ENCODE peak calls at places on chromosomes 5 and 9, in four cellular contexts. X is WERI-Rb-1, C is GM06990, H is bronchial epithelial cell. N is an unnamed sample.

GRCh38 chr9:17481565-17481964 is 97.3 kb upstream of the SH3GL2 start:
- DNase-seq in C (no peak), X (no peak), H (no peak), N (no peak)

GRCh38 chr5:174398171-174398570 is 326.2 kb upstream of the MSX2 start:
- DNase-seq in C (no peak), X (no peak), H (no peak), N (no peak)

GRCh38 chr5:157758706-157759105 is 15.2 kb downstream of the LSM11 start:
- DNase-seq in H (no peak), C (no peak), X (no peak), N (no peak)

GRCh38 chr5:32233696-32234447 is 59.8 kb upstream of the GOLPH3 start:
- DNase-seq in X (peak; percentile 82), H (peak; percentile 35), C (no peak), N (peak; percentile 77)

GRCh38 chr5:176929654-176930053 is 30.5 kb upstream of the HK3 start:
- DNase-seq in H (no peak), C (no peak), X (no peak), N (no peak)

GRCh38 chr9:89878687-89879086 is 273.9 kb downstream of the GADD45G start:
- DNase-seq in X (no peak), H (no peak), C (no peak), N (peak; percentile 96)

GRCh38 chr5:72082048-72082447 is 25.2 kb upstream of the MAP1B start:
- DNase-seq in C (no peak), X (no peak), H (no peak), N (no peak)

GRCh38 chr9:89668216-89668867 is 63.5 kb downstream of the GADD45G start:
- DNase-seq in C (no peak), H (no peak), X (no peak), N (no peak)

GRCh38 chr5:159171274-159171673 is 38.1 kb downstream of the RNF145 start:
- DNase-seq in X (no peak), C (no peak), H (no peak), N (no peak)

GRCh38 chr9:136799079-136799853 is 3.1 kb downstream of the CCDC183 start:
- DNase-seq in H (no peak), X (no peak), C (no peak), N (no peak)

GRCh38 chr5:158382473-158382872 is 523.5 kb upstream of the CLINT1 start:
- DNase-seq in X (peak; percentile 39), H (peak; percentile 94), C (no peak), N (peak; percentile 71)

GRCh38 chr9:115891929-115892328 is 261.7 kb upstream of the PAPPA start:
- DNase-seq in C (no peak), X (no peak), H (peak; percentile 66), N (no peak)

GRCh38 chr5:143402464-143403356 is 776 bp downstream of the NR3C1 start:
- DNase-seq in C (peak; percentile 76), H (peak; percentile 41), X (peak; percentile 45), N (peak; percentile 71)

GRCh38 chr9:89452561-89452960 is 45.4 kb downstream of the SEMA4D start:
- DNase-seq in C (no peak), X (peak; percentile 53), H (no peak), N (no peak)

GRCh38 chr5:102866315-102866693 is 111.2 kb downstream of the PAM start:
- DNase-seq in C (no peak), X (no peak), H (no peak), N (no peak)

GRCh38 chr5:179288101-179288808 is 57.0 kb downstream of the ADAMTS2 start:
- DNase-seq in X (no peak), C (no peak), H (no peak), N (no peak)

DNA sequence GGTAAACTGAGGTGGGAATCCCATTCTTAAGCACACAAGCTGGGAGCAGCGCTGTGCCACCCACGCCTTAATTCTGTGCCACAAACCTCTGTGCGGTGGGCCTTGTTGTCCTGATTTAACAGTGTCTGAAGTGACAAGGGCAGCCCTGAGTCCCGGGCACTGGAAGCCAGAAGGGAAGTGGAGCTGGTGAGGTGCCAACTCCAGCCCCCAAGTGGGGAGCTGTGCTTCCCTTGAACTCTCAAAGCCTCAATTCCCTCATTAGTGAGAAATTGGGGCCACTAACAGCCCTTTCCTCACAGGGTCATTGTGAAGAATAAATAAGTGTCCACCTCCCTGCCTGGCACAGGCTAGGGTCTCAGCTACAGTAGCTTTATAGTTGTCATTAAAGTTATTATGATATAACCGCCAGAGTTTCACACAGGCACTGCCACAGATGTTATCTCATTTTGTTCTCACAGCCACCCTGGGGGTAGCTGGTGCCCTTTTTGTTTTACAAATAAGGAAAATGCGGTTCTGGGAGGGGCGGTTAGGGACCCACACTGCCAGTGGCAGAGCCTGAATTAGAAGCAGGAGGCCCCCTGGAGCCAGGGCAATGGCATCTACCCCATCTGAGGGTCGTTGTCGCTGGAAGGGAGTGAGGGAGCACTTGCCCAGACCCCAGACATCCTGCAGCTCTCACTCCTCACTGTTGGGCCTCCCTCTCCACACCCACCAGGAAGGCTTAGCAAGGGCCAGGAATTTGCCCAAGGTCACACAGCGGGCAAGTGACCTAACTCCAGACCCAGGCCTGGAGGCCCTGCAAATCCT is 2.1 kb upstream of the TLX3 start:
- DNase-seq in H (no peak), X (no peak), C (no peak), N (no peak)
- H3K27me3 ChIP-seq in H (peaks cover 58% of the 10 kb centered on the region), X (peaks cover 63% of the 10 kb centered on the region), C (no peaks in the 10 kb centered on the region), N (peaks cover 53% of the 10 kb centered on the region)

DNA sequence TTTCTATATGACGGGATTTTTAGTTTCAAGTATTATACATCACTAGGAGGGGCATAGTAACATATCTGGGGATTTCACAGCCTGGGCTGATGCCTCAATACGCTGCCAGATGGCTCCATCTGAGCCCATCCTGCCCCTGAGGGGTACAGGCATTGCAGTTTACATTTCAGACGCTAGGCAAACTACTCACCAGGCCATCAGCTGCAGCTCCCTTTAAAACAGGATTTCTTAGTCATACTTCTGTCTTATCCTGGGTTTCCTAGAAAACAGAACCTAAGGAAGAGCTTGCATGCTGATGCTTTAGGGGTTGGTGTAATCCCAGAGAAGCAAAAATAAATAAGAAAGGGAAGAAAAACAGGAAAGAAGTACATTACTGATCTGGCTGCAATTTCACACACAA is 372.8 kb upstream of the PIK3R1 start:
- DNase-seq in C (no peak), X (peak; percentile 37), H (peak; percentile 45), N (no peak)
- TF ChIP-seq CTCF in C (peak; percentile 8), X (no peak), H (peak; percentile 20), N (no peak)

DNA sequence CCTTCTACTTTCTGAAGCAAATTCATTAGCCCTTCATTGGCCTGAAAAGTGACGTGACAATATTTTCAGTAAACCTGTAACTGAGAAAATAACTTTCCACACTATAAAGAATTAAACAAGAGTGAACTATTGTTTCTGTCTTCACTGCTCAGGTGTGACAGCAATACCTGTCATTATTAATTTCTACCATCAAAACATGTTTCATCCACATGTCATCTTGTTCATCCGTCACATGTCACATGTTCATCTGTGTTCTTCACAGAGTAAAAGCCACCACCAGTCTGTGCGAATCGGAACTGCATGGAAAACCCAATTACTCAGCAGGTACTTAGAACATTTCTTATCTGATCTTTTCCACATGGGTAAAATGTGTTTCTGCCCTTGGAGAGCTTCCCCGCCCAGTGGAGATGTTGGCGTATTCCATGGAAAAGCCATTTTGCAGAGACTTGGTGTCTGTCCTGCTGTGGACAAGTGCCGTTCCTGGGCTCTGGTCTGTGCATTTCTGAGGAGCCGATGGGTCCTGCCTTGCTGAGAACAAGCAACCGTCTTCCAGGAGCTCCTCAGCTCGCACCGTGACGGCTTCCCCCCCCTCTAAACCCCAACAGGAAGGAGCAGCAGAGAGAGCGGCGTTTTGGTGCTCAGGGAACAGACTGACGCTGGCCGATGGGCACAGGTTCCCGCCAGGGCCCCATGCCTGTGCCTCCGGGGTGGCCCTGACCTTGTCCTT is 10.6 kb upstream of the EXOC3 start:
- DNase-seq in H (no peak), X (peak; percentile 4), C (no peak), N (peak; percentile 5)
- H3K27me3 ChIP-seq in H (no peaks in the 10 kb centered on the region), X (no peaks in the 10 kb centered on the region), C (no peaks in the 10 kb centered on the region), N (no peaks in the 10 kb centered on the region)

GRCh38 chr5:2015961-2016360 is 133.2 kb upstream of the IRX4 start:
- DNase-seq in H (no peak), C (no peak), X (no peak), N (no peak)

GRCh38 chr5:2019716-2020115 is 137.0 kb upstream of the IRX4 start:
- DNase-seq in X (no peak), H (no peak), C (no peak), N (no peak)

GRCh38 chr5:2018390-2018724 is 135.6 kb upstream of the IRX4 start:
- DNase-seq in X (no peak), H (no peak), C (no peak), N (no peak)

GRCh38 chr5:2015116-2015848 is 132.6 kb upstream of the IRX4 start:
- DNase-seq in X (no peak), C (no peak), H (no peak), N (no peak)

GRCh38 chr5:2017540-2018389 is 135.0 kb upstream of the IRX4 start:
- DNase-seq in C (no peak), X (peak; percentile 33), H (no peak), N (no peak)
- TF ChIP-seq CTCF in C (peak; percentile 62), X (peak; percentile 79), H (peak; percentile 4), N (peak; percentile 20)

GRCh38 chr5:963673-964531 is 44.7 kb upstream of the NKD2 start:
- DNase-seq in C (no peak), H (no peak), X (peak; percentile 75), N (peak; percentile 58)
- H3K27me3 ChIP-seq in C (no peaks in the 10 kb centered on the region), H (no peaks in the 10 kb centered on the region), X (no peaks in the 10 kb centered on the region), N (peaks cover 8% of the 10 kb centered on the region)

DNA sequence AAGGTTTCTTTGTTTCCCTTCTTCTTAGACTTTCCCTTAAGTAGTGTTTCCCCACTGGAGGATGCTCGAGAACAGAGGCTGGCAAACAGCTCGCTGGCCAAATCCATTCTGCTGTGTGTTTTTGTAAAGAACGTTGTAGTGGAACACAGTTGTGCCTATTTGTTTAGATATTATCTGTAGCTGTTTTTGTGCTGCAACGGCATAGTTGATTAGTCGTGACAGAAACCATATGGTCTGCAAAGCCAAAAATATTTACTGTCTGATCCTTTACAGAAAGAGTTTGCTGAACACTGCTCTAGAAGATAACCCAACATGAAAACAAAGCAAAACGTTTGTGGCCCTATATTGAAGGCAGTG is 47.0 kb upstream of the EGFLAM start:
- DNase-seq in C (no peak), H (no peak), X (no peak), N (no peak)
- TF ChIP-seq CTCF in C (no peak), H (no peak), X (no peak), N (no peak)

DNA sequence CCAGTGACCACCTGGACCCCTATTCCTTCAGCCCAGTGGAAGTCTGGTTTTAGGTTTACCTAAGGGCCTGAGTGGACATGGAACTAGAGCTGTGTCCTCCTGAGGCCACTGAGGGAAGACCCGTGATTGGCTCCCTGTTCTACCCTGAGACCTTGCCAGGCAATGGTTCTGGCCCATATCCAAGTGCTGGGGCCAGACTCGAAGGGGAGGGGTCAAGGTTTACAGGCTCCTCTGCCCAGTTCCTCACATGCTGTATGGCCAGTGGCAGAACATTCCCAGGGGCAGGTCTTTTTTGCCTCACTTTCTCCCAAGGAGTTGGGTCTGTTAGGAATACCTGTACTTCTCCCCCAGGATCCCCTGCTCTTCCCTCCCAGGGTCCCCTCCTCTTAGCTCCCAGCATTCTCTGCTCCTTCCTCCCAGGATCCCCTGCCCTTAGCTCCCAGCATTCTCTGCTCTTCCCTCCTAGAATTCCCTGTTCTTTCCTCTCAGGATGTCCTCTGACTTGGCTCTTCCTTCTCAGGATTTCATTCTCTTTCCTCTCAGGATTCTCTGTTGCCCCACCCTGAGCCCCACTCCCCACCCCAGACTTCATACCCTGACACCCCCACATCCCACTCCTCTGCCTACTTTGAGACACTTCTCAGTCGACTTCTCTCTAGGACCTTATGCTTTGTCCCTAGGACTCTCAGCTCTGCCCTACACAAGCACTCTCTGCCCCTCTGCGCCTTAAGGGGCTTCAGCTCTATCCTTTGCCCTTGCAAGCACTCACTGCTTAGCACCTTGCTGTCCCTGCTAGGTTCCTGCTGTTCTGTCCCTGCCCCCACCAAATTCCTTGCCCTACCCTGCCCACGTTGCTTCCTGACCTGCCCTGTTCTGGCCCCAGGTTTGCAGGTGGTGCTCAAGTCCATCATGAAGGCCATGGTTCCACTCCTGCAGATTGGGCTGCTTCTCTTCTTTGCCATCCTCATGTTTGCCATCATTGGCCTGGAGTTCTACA is 36.5 kb downstream of the CACNA1B start:
- DNase-seq in H (no peak), X (no peak), C (no peak), N (no peak)
- H3K27me3 ChIP-seq in H (no peaks in the 10 kb centered on the region), X (no peaks in the 10 kb centered on the region), C (no peaks in the 10 kb centered on the region), N (no peaks in the 10 kb centered on the region)